ENCODE peak calls at places on chromosome 3, in ten cellular contexts. N, P, I, S, V, J, F, L, M and K are unnamed samples.

GRCh38 chr3:98814799-98815450 is 51.8 kb downstream of the ST3GAL6 start:
- DNase-seq in I (no peak), N (no peak), J (no peak), L (no peak), V (no peak), F (no peak), M (peak; percentile 53), S (no peak), P (no peak), K (no peak)

GRCh38 chr3:82087958-82088357 is 326.5 kb upstream of the GBE1 start:
- DNase-seq in V (no peak), P (no peak), F (no peak), M (peak; percentile 7), J (no peak), I (no peak), S (peak; percentile 3), L (no peak), N (no peak), K (no peak)

GRCh38 chr3:35523838-35524237 is 115.5 kb upstream of the ARPP21 start:
- DNase-seq in I (no peak), S (no peak), J (no peak), V (no peak), N (no peak), P (no peak), F (no peak), L (no peak), M (peak; percentile 5), K (no peak)

GRCh38 chr3:150871192-150871591 is 34.0 kb downstream of the MINDY4B start:
- DNase-seq in S (no peak), P (no peak), F (no peak), I (no peak), J (no peak), V (no peak), M (peak; percentile 24), N (no peak), L (no peak), K (no peak)

GRCh38 chr3:128548426-128549282 is 55.7 kb upstream of the GATA2 start:
- DNase-seq in N (no peak), F (no peak), L (no peak), S (no peak), M (no peak), I (no peak), V (no peak), P (no peak), J (no peak), K (no peak)

GRCh38 chr3:183085634-183086390 is 13.5 kb downstream of the MCCC1 start:
- DNase-seq in J (peak; percentile 53), N (peak; percentile 50), L (no peak), V (no peak), S (no peak), F (no peak), M (peak; percentile 21), I (no peak), P (no peak), K (no peak)

GRCh38 chr3:148750296-148750695 is 52.6 kb downstream of the AGTR1 start:
- DNase-seq in M (no peak), J (no peak), I (no peak), N (no peak), L (no peak), V (no peak), F (no peak), S (no peak), P (no peak), K (no peak)

GRCh38 chr3:135915206-135915605 is 50.3 kb upstream of the PPP2R3A start:
- DNase-seq in P (no peak), L (no peak), N (no peak), F (no peak), M (no peak), S (no peak), V (no peak), J (no peak), I (no peak), K (no peak)

GRCh38 chr3:176769547-176770190 is 427.6 kb downstream of the TBL1XR1 start:
- DNase-seq in I (no peak), F (no peak), N (no peak), M (no peak), V (no peak), J (no peak), S (no peak), P (no peak), L (no peak), K (no peak)

GRCh38 chr3:53518495-53518981 is 24.1 kb downstream of the CACNA1D start:
- DNase-seq in I (no peak), V (no peak), J (no peak), P (no peak), M (peak; percentile 92), L (peak; percentile 42), N (no peak), S (no peak), F (peak; percentile 47), K (no peak)

GRCh38 chr3:46700772-46701171 is 420 bp upstream of the TMIE start:
- DNase-seq in F (peak; percentile 47), S (no peak), N (no peak), J (no peak), I (peak; percentile 72), L (peak; percentile 76), V (no peak), P (no peak), M (no peak), K (no peak)

GRCh38 chr3:184619348-184619747 is 57.8 kb downstream of the EPHB3 start:
- DNase-seq in I (no peak), N (no peak), P (no peak), F (peak; percentile 21), V (no peak), S (no peak), L (no peak), J (no peak), M (no peak), K (no peak)

GRCh38 chr3:8793242-8793641 is 23.8 kb upstream of the OXTR start:
- DNase-seq in M (peak; percentile 73), L (no peak), N (no peak), P (no peak), I (no peak), J (no peak), V (no peak), F (no peak), S (no peak), K (no peak)

GRCh38 chr3:96843505-96844203 is 29.3 kb downstream of the EPHA6 start:
- DNase-seq in M (no peak), I (no peak), N (no peak), F (no peak), P (no peak), L (no peak), V (no peak), J (no peak), S (no peak), K (no peak)

GRCh38 chr3:189297957-189298356 is 126.2 kb downstream of the TPRG1 start:
- DNase-seq in N (no peak), S (no peak), M (no peak), P (no peak), I (no peak), J (no peak), F (no peak), V (no peak), L (no peak), K (no peak)

GRCh38 chr3:178736300-178736699 is 200.1 kb downstream of the KCNMB2 start:
- DNase-seq in S (no peak), F (no peak), L (no peak), I (peak; percentile 31), N (no peak), J (no peak), P (no peak), M (no peak), V (no peak), K (no peak)

GRCh38 chr3:71503525-71504249 is 79.8 kb downstream of the FOXP1 start:
- DNase-seq in I (no peak), P (no peak), J (no peak), L (no peak), V (no peak), M (peak; percentile 80), S (no peak), F (no peak), N (no peak), K (no peak)

GRCh38 chr3:107431298-107432012 is 54.2 kb downstream of the CCDC54 start:
- DNase-seq in V (peak; percentile 78), F (peak; percentile 67), M (peak; percentile 82), S (no peak), I (peak; percentile 82), N (peak; percentile 90), J (peak; percentile 85), P (peak; percentile 81), L (peak; percentile 86), K (peak; percentile 50)
- TF ChIP-seq POLR2A in V (peak; percentile 52), F (peak; percentile 47), M (peak; percentile 86), S (no peak), I (peak; percentile 53), N (no peak), J (no peak), P (peak; percentile 80), L (peak; percentile 87), K (no peak)

GRCh38 chr3:133887075-133887950 is 8.4 kb downstream of the RAB6B start:
- DNase-seq in V (no peak), M (no peak), N (no peak), L (no peak), I (no peak), F (no peak), P (no peak), J (no peak), S (no peak), K (peak; percentile 7)
- H3K4me3 ChIP-seq in V (no peak overlapping the region), M (no peak overlapping the region), N (no peak overlapping the region), L (no peak overlapping the region), I (no peak overlapping the region), F (no peak overlapping the region), P (no peak overlapping the region), J (no peak overlapping the region), S (no peak overlapping the region), K (peak overlapping the region; percentile 6)

GRCh38 chr3:56547486-56547885 is 9.5 kb upstream of the CCDC66 start:
- DNase-seq in I (no peak), L (no peak), F (no peak), P (no peak), V (no peak), M (peak; percentile 16), S (no peak), N (no peak), J (no peak), K (no peak)
- TF ChIP-seq CTCF in I (no peak), L (no peak), F (no peak), P (no peak), V (no peak), M (peak; percentile 17), S (no peak), N (no peak), J (no peak), K (no peak)

GRCh38 chr3:49161808-49162530 is 4.2 kb downstream of the CCDC71 start:
- DNase-seq in I (no peak), P (no peak), S (no peak), F (no peak), J (no peak), L (no peak), N (no peak), M (no peak), V (no peak), K (no peak)

GRCh38 chr3:49157289-49157688 is 8.8 kb downstream of the CCDC71 start:
- DNase-seq in V (no peak), J (no peak), F (no peak), N (no peak), M (no peak), L (no peak), S (no peak), I (no peak), P (no peak), K (no peak)

GRCh38 chr3:49158108-49158709 is 7.9 kb downstream of the CCDC71 start:
- DNase-seq in S (peak; percentile 74), V (peak; percentile 72), I (no peak), M (peak; percentile 41), F (no peak), L (peak; percentile 61), J (peak; percentile 47), P (peak; percentile 45), N (no peak), K (peak; percentile 30)

GRCh38 chr3:49161197-49161596 is 4.9 kb downstream of the CCDC71 start:
- DNase-seq in S (no peak), L (no peak), N (no peak), J (no peak), F (no peak), M (no peak), I (no peak), V (no peak), P (no peak), K (no peak)

GRCh38 chr3:49158792-49159191 is 7.3 kb downstream of the CCDC71 start:
- DNase-seq in P (no peak), S (no peak), F (no peak), J (no peak), V (no peak), N (no peak), I (no peak), M (no peak), L (no peak), K (no peak)
- TF ChIP-seq POLR2A in P (no peak), S (no peak), F (no peak), J (no peak), V (no peak), N (no peak), I (no peak), M (no peak), L (no peak), K (no peak)